ENCODE peak calls at places on chromosomes 1 and 21, in five cellular contexts. X is tibial nerve, C is epithelial cell of esophagus, P is IMR-90, E is astrocyte of the cerebellum. Y is an unnamed sample.

GRCh38 chr1:111990878-111991760 is 1.7 kb upstream of the KCND3 start:
- DNase-seq in X (no peak), C (peak), P (no peak), E (no peak), Y (peak)

GRCh38 chr1:93613895-93614294 is 67.7 kb downstream of the BCAR3 start:
- DNase-seq in X (no peak), C (no peak), P (peak), E (no peak), Y (no peak)

GRCh38 chr21:35475006-35475405 is 425.9 kb upstream of the RUNX1 start:
- DNase-seq in X (no peak), C (no peak), P (peak), E (no peak), Y (no peak)

GRCh38 chr1:228986093-228986904 is 251.0 kb downstream of the RHOU start:
- DNase-seq in X (no peak), C (no peak), P (peak), E (peak), Y (no peak)

GRCh38 chr1:227759345-227760300 is 24.4 kb downstream of the SNAP47 start:
- DNase-seq in X (peak), C (peak), P (peak), E (peak), Y (no peak)

GRCh38 chr1:31781138-31782065 is 17.3 kb upstream of the ADGRB2 start:
- DNase-seq in X (no peak), C (no peak), P (no peak), E (no peak), Y (no peak)

GRCh38 chr1:235714205-235714897 is 64.8 kb upstream of the GNG4 start:
- DNase-seq in X (no peak), C (no peak), P (no peak), E (no peak), Y (no peak)

GRCh38 chr1:67642694-67643093 is 42.3 kb upstream of the GADD45A start:
- DNase-seq in X (peak), C (peak), P (no peak), E (no peak), Y (no peak)

GRCh38 chr1:42730988-42731387 is 9.0 kb downstream of the CLDN19 start:
- DNase-seq in X (no peak), C (peak), P (no peak), E (no peak), Y (peak)

GRCh38 chr1:186735463-186735862 is 55.2 kb upstream of the PTGS2 start:
- DNase-seq in X (no peak), C (peak), P (peak), E (no peak), Y (no peak)

GRCh38 chr1:145962157-145963102 is 1.9 kb downstream of the ANKRD34A start:
- DNase-seq in X (no peak), C (peak), P (no peak), E (no peak), Y (no peak)

GRCh38 chr1:45913183-45913924 is 109.9 kb downstream of the MAST2 start:
- DNase-seq in X (no peak), C (peak), P (peak), E (peak), Y (no peak)

GRCh38 chr1:41275831-41276230 is 33.7 kb upstream of the SCMH1 start:
- DNase-seq in X (no peak), C (no peak), P (no peak), E (no peak), Y (no peak)

GRCh38 chr1:23472351-23473036 is 11.5 kb downstream of the ASAP3 start:
- DNase-seq in X (no peak), C (no peak), P (no peak), E (no peak), Y (no peak)

GRCh38 chr1:225998560-225999226 is 450 bp downstream of the SDE2 start:
- DNase-seq in X (no peak), C (peak), P (peak), E (no peak), Y (no peak)

GRCh38 chr1:10529772-10530171 is 55.0 kb downstream of the PEX14 start:
- DNase-seq in X (no peak), C (peak), P (no peak), E (no peak), Y (no peak)

GRCh38 chr1:150072959-150073358 is 5.4 kb downstream of the VPS45 start:
- DNase-seq in X (no peak), C (peak), P (peak), E (peak), Y (no peak)

GRCh38 chr1:116825400-116825734 is 71.1 kb downstream of the CD2 start:
- DNase-seq in X (no peak), C (no peak), P (no peak), E (no peak), Y (no peak)

GRCh38 chr1:204446413-204447111 is 34.9 kb upstream of the PPP1R15B start:
- DNase-seq in X (no peak), C (peak), P (peak), E (peak), Y (peak)

GRCh38 chr21:33374080-33374873 is 28.9 kb upstream of the IFNGR2 start:
- DNase-seq in X (no peak), C (peak), P (peak), E (peak), Y (peak)

GRCh38 chr1:224539971-224540370 is 76.1 kb upstream of the CNIH3 start:
- DNase-seq in X (no peak), C (no peak), P (peak), E (peak), Y (no peak)

GRCh38 chr1:158124034-158124433 is 56.7 kb upstream of the CD1D start:
- DNase-seq in X (no peak), C (peak), P (peak), E (peak), Y (peak)

GRCh38 chr1:226002667-226003501 is 3.7 kb upstream of the SDE2 start:
- DNase-seq in X (no peak), C (peak), P (peak), E (no peak), Y (peak)

GRCh38 chr1:59215766-59216291 is 81.1 kb upstream of the FGGY start:
- DNase-seq in X (no peak), C (peak), P (no peak), E (no peak), Y (no peak)

GRCh38 chr1:64246294-64246917 is 43.0 kb downstream of the UBE2U start:
- DNase-seq in X (no peak), C (peak), P (peak), E (no peak), Y (no peak)

GRCh38 chr1:202568466-202569196 is 141.6 kb downstream of the SYT2 start:
- DNase-seq in X (no peak), C (peak), P (no peak), E (no peak), Y (no peak)

GRCh38 chr1:204990059-204990664 is 52.9 kb upstream of the CNTN2 start:
- DNase-seq in X (no peak), C (no peak), P (no peak), E (no peak), Y (no peak)

GRCh38 chr1:87840772-87841171 is 512.1 kb downstream of the LMO4 start:
- DNase-seq in X (no peak), C (no peak), P (no peak), E (no peak), Y (no peak)

GRCh38 chr21:36111238-36111637 is 23.6 kb upstream of the CBR3 start:
- DNase-seq in X (no peak), C (no peak), P (no peak), E (no peak), Y (no peak)

GRCh38 chr1:171852273-171852672 is 11.0 kb downstream of the DNM3 start:
- DNase-seq in X (no peak), C (peak), P (peak), E (no peak), Y (no peak)

GRCh38 chr1:87108228-87108627 is 193.8 kb downstream of the HS2ST1 start:
- DNase-seq in X (no peak), C (no peak), P (no peak), E (no peak), Y (no peak)

GRCh38 chr1:54461731-54462596 is 55.8 kb upstream of the SSBP3 start:
- DNase-seq in X (no peak), C (no peak), P (no peak), E (no peak), Y (no peak)

GRCh38 chr1:200432586-200432985 is 22.8 kb upstream of the ZNF281 start:
- DNase-seq in X (no peak), C (no peak), P (peak), E (no peak), Y (no peak)

DNA sequence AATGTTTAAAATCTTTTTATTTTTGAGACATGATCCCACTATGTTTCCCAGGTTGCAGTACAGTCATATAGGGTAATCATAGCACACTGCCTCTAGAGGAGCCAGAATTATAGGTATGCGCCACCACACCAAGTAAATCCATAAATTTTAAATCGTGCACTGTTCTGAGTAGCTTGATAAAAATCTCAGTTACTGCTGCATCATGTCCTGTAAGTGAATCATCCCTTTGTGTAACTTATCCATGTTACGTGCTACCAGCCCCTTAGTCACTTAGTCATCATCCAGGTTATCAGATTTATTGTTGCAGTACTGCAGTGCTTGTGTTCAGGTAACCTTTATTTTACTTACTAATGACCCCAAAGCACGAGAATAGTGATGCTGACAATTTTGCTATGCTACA is 1770.9 kb downstream of the BRINP3 start:
- DNase-seq in X (no peak), C (peak), P (peak), E (peak), Y (peak)
- TF ChIP-seq CTCF in X (no peak), C (peak), P (no peak), E (no peak), Y (peak)

DNA sequence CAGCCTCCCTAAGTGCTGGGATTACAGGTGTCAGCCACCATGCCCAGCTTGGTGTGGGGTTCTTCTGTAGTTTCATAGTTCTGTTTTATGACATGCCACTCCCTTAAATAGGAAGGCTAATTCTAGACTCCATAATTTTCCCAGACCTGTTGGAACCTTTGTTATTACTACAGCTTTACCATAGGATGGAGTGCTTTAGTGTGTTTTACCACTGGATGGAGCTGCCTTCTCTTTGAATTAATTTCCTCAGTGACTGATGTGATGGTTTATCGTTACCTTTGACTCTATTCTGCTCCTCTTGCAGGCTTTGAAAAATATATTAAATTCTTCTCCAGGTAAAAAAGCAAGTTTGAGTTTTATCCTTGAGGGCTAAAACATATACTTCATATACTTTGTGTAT is 84.6 kb upstream of the NEK7 start:
- DNase-seq in X (no peak), C (peak), P (no peak), E (no peak), Y (no peak)
- TF ChIP-seq CTCF in X (no peak), C (peak), P (peak), E (peak), Y (no peak)

GRCh38 chr1:239997160-239997514 is 94.5 kb upstream of the FMN2 start:
- DNase-seq in X (no peak), C (no peak), P (no peak), E (no peak), Y (no peak)

GRCh38 chr1:239999170-239999569 is 92.5 kb upstream of the FMN2 start:
- DNase-seq in X (no peak), C (no peak), P (no peak), E (no peak), Y (no peak)

GRCh38 chr1:239995281-239995680 is 96.4 kb upstream of the FMN2 start:
- DNase-seq in X (no peak), C (no peak), P (no peak), E (no peak), Y (no peak)

GRCh38 chr1:239998312-239998649 is 93.4 kb upstream of the FMN2 start:
- DNase-seq in X (no peak), C (no peak), P (no peak), E (no peak), Y (no peak)

GRCh38 chr1:239997515-239998311 is 94.0 kb upstream of the FMN2 start:
- DNase-seq in X (no peak), C (no peak), P (no peak), E (no peak), Y (peak)
- TF ChIP-seq CTCF in X (no peak), C (no peak), P (peak), E (peak), Y (peak)

GRCh38 chr1:1846386-1846918 is 44.4 kb downstream of the GNB1 start:
- DNase-seq in X (no peak), C (no peak), P (no peak), E (no peak), Y (no peak)

GRCh38 chr1:1836119-1836518 is 54.8 kb downstream of the GNB1 start:
- DNase-seq in X (no peak), C (no peak), P (no peak), E (no peak), Y (no peak)

GRCh38 chr1:1839311-1839965 is 51.4 kb downstream of the GNB1 start:
- DNase-seq in X (no peak), C (no peak), P (no peak), E (no peak), Y (no peak)

GRCh38 chr1:1842360-1843146 is 48.3 kb downstream of the GNB1 start:
- DNase-seq in X (no peak), C (no peak), P (no peak), E (no peak), Y (no peak)

GRCh38 chr1:1841575-1841991 is 49.3 kb downstream of the GNB1 start:
- DNase-seq in X (no peak), C (no peak), P (no peak), E (no peak), Y (no peak)
- TF ChIP-seq CTCF in X (no peak), C (peak), P (peak), E (peak), Y (no peak)

DNA sequence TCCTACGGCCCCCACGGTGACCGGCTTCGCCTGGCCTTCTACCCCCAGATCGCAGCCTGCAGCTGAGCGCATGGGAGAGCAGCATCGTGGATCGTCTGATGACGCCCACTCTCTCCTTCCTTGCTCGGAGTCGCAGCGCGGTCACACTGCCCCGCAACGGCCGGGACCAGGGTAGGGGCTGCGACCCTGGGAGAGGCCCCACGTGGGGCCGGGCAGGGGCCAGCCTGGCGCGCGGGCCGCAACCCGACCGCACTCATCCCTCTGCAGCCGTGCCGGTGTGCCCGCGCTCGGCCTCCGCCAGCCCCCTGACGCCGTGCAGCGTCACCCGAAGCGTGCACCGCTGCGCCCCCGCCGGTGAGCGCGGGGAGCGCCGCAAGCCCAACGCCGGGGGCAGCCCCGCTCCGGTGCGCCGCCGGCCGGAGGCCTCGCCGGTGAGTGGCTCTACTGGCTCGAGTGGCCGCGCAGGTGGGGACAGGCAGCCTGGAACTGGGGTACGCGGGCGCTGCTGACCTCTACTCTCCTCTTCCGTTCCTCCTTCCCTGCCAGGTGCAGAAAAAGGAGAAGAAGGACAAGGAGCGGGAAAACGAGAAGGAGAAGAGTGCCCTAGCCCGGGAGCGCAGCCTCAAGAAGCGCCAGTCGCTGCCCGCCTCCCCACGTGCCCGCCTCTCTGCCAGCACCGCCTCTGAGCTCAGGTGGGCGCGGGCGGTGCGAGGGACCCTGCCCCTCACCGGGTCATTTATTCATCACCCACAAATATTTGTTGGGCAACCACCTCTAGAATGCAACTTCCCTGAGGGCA is 20.4 kb downstream of the MAP7D1 start:
- DNase-seq in X (no peak), C (no peak), P (no peak), E (no peak), Y (no peak)
- TF ChIP-seq CTCF in X (no peak), C (no peak), P (no peak), E (no peak), Y (no peak)

DNA sequence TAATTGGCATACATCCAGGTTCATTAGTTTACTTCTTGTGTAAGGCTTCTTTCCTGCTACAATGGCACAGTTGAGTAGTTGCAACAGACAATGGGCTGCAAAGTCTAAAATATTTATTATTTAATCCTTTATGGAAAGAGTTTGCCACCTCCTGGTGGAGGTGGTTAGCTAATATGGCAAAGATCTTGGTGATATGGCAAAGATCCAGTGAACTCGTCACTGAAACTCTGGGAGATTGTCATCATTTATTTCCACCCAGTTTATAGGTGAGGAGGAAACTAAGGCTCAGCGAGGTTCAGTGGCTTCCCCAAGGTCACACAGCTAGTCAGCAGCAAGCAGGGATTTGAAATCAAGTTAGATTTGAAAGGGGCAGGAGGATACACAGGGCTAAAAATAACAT is 16.1 kb upstream of the IFFO2 start:
- DNase-seq in X (no peak), C (peak), P (peak), E (no peak), Y (peak)
- TF ChIP-seq CTCF in X (peak), C (peak), P (peak), E (peak), Y (no peak)